ENCODE peak calls at places on chromosomes 12 and 14, in four cellular contexts. M is A549, S is HCT116, K is IMR-90. T is an unnamed sample.

GRCh38 chr14:28113311-28113710 is 653.3 kb upstream of the FOXG1 start:
- DNase-seq in M (no peak), S (no peak), K (no peak), T (no peak)

GRCh38 chr12:51818567-51819300 is 29.8 kb downstream of the FIGNL2 start:
- DNase-seq in M (no peak), S (no peak), K (peak; percentile 73), T (no peak)

GRCh38 chr12:71183018-71183417 is 25.2 kb upstream of the TSPAN8 start:
- DNase-seq in M (no peak), S (peak; percentile 44), K (no peak), T (no peak)

GRCh38 chr12:128682542-128683315 is 141.0 kb downstream of the SLC15A4 start:
- DNase-seq in M (no peak), S (no peak), K (no peak), T (no peak)

GRCh38 chr12:53505086-53505485 is 2.2 kb downstream of the NPFF start:
- DNase-seq in M (no peak), S (no peak), K (peak; percentile 49), T (no peak)

GRCh38 chr12:117069126-117069788 is 30.0 kb downstream of the TESC start:
- DNase-seq in M (no peak), S (no peak), K (no peak), T (no peak)

GRCh38 chr12:59268295-59268809 is 327.5 kb upstream of the SLC16A7 start:
- DNase-seq in M (no peak), S (no peak), K (no peak), T (no peak)

GRCh38 chr14:22996823-22997301 is 13.1 kb downstream of the C14orf93 start:
- DNase-seq in M (no peak), S (no peak), K (no peak), T (no peak)

GRCh38 chr12:22578328-22578727 is 34.0 kb upstream of the C2CD5 start:
- DNase-seq in M (no peak), S (no peak), K (no peak), T (no peak)

GRCh38 chr14:75831455-75831854 is 150.3 kb downstream of the TGFB3 start:
- DNase-seq in M (peak; percentile 5), S (no peak), K (peak; percentile 76), T (no peak)

GRCh38 chr14:18660585-18660922 is 59.6 kb downstream of the OR11H12 start:
- DNase-seq in M (no peak), S (no peak), K (no peak), T (no peak)

GRCh38 chr12:43964966-43965365 is 129.1 kb downstream of the TMEM117 start:
- DNase-seq in M (peak; percentile 4), S (no peak), K (peak; percentile 69), T (no peak)

GRCh38 chr12:124816295-124816854 is 47.3 kb downstream of the SCARB1 start:
- DNase-seq in M (no peak), S (no peak), K (no peak), T (no peak)

GRCh38 chr14:64848239-64848638 is 31.5 kb downstream of the SPTB start:
- DNase-seq in M (no peak), S (no peak), K (no peak), T (no peak)

GRCh38 chr14:90140298-90140955 is 78.6 kb downstream of the KCNK13 start:
- DNase-seq in M (no peak), S (no peak), K (peak; percentile 17), T (no peak)

GRCh38 chr12:112285600-112286401 is 96.4 kb downstream of the HECTD4 start:
- DNase-seq in M (no peak), S (no peak), K (no peak), T (no peak)

GRCh38 chr12:30782316-30783173 is 27.8 kb upstream of the CAPRIN2 start:
- DNase-seq in M (no peak), S (no peak), K (no peak), T (no peak)

GRCh38 chr14:78162202-78162601 is 8.0 kb upstream of the NRXN3 start:
- DNase-seq in M (no peak), S (no peak), K (no peak), T (no peak)

GRCh38 chr14:89276424-89276975 is 140.5 kb downstream of the FOXN3 start:
- DNase-seq in M (no peak), S (no peak), K (peak; percentile 76), T (peak; percentile 94)

GRCh38 chr12:122835693-122836026 is 403 bp downstream of the HIP1R start:
- DNase-seq in M (no peak), S (no peak), K (no peak), T (no peak)

GRCh38 chr12:110796952-110797351 is 49.8 kb upstream of the CCDC63 start:
- DNase-seq in M (no peak), S (peak; percentile 40), K (no peak), T (no peak)

GRCh38 chr12:110804406-110804805 is 42.4 kb upstream of the CCDC63 start:
- DNase-seq in M (no peak), S (no peak), K (no peak), T (no peak)

GRCh38 chr12:110802489-110802888 is 44.3 kb upstream of the CCDC63 start:
- DNase-seq in M (no peak), S (no peak), K (no peak), T (no peak)

GRCh38 chr12:110794623-110795280 is 52.0 kb upstream of the CCDC63 start:
- DNase-seq in M (no peak), S (no peak), K (no peak), T (no peak)

GRCh38 chr12:110798461-110798860 is 48.3 kb upstream of the CCDC63 start:
- DNase-seq in M (no peak), S (no peak), K (no peak), T (no peak)
- TF ChIP-seq CEBPB in M (no peak), S (no peak), K (no peak), T (no peak)

DNA sequence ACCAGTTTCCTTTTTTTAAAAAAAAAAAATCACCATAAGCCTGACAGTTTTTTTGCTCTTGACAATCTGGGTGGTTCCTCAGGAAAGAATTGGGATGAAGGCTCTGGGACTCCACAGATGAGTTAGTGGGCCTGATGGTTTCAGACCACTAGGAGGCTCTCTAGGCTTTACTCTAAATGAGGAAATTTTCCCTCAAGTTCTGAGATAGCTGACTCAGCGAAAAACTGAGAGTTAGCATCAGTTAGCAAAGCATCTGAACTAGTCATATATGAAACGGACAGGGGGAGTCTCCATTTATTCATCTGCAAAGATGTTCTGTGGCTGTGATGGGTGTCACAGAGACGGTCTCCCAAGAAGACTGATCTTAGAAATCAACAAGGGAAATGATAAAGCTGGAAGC is 314.3 kb upstream of the OR4E1 start:
- DNase-seq in M (peak; percentile 70), S (peak; percentile 45), K (peak; percentile 12), T (no peak)
- TF ChIP-seq CEBPB in M (no peak), S (no peak), K (no peak), T (no peak)

GRCh38 chr12:58087428-58088117 is 146.2 kb downstream of the ATP23 start:
- DNase-seq in M (no peak), S (no peak), K (no peak), T (no peak)

GRCh38 chr12:58086930-58087329 is 145.6 kb downstream of the ATP23 start:
- DNase-seq in M (no peak), S (no peak), K (no peak), T (no peak)

GRCh38 chr12:58095002-58095401 is 153.6 kb downstream of the ATP23 start:
- DNase-seq in M (no peak), S (no peak), K (no peak), T (no peak)

GRCh38 chr12:58086006-58086405 is 144.6 kb downstream of the ATP23 start:
- DNase-seq in M (no peak), S (no peak), K (no peak), T (no peak)

GRCh38 chr12:58090685-58091084 is 149.3 kb downstream of the ATP23 start:
- DNase-seq in M (no peak), S (no peak), K (no peak), T (no peak)
- TF ChIP-seq CEBPB in M (no peak), S (no peak), K (no peak), T (no peak)

GRCh38 chr14:96165493-96166474 is 38.9 kb upstream of the BDKRB2 start:
- DNase-seq in M (no peak), S (no peak), K (no peak), T (no peak)
- TF ChIP-seq CEBPB in M (no peak), S (no peak), K (no peak), T (no peak)

DNA sequence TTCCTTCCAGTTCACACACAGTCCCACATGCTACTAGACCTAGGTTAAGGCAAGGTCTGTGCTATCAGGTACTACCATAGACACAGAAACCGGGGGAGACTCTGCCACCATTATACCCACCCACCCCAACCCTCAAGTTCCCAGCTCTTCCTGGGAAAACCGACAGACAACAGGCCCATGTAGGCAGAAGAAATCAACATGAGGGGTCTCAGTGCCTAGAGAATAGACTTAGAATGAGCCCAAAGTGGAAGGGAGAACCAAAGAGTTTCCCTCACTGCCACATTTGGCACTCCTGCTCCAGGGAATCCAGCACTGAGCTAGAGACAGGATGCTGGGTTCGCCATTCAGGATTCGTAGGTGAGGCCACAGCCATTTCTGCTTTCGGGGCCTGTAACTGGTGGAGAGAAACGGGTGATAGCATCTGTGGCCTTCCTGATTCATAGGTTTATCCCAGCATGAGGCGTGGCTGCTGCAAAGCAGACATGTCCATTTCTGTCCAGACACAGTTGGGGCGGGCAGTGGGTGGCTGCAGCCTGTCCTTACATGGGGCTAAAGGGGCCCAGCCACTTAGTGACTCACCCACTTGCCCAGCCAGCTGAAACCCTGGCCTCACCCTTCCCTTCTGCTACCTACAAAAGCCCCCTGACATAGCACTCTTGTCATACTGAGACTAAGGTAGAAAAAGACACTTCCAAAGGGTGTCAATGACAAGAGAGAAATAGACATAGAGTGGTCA is 69.4 kb downstream of the IRF2BPL start:
- DNase-seq in M (peak; percentile 87), S (peak; percentile 64), K (peak; percentile 72), T (peak; percentile 79)
- TF ChIP-seq CEBPB in M (no peak), S (no peak), K (no peak), T (no peak)

GRCh38 chr14:57869530-57870088 is 3.7 kb upstream of the SLC35F4 start:
- DNase-seq in M (no peak), S (no peak), K (no peak), T (no peak)
- TF ChIP-seq CEBPB in M (no peak), S (no peak), K (no peak), T (no peak)

GRCh38 chr12:6236641-6236940 is 36.4 kb downstream of the CD9 start:
- DNase-seq in M (no peak), S (no peak), K (no peak), T (no peak)
- TF ChIP-seq CEBPB in M (no peak), S (no peak), K (no peak), T (no peak)

DNA sequence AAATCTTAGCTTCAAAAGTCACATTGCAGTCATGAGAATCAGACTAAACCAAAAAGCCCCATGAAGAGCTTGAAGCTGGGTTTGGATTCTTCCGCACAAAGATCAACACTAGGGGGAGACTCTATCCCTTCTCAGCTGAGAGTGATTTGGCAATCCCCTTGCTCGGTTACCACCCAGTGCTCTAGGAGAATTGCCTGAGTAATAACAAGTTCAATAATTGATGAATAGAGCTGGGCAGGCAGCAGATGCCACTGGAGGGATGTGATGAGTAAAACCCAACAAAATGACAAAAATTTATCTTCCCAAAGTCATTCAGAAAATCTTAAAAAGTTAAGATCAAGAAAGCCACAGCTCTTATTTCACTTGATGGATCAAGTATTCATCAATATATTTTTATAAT is 185.6 kb upstream of the ARID2 start:
- DNase-seq in M (peak; percentile 78), S (peak; percentile 80), K (peak; percentile 87), T (peak; percentile 56)
- TF ChIP-seq CEBPB in M (peak; percentile 76), S (peak; percentile 88), K (peak; percentile 96), T (peak; percentile 48)

DNA sequence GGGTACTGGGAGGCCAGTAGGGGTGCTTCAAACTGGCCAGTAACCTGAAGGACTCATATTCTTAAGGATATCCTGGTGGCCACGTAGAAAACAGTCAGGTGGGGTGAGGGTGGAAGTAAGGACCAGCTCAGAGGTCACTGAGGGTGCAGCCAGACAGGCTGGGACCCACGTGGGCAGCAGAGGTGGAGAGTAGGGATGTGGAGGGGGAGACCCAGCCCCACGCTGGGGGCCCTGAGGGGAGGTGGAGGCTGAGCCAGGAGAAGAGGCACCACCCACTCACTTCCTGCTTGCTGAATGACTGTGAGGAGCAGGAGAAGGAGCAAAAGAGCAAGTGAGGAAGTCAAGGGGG is 12.6 kb upstream of the SERPINA3 start:
- DNase-seq in M (peak; percentile 81), S (no peak), K (no peak), T (no peak)
- TF ChIP-seq CEBPB in M (no peak), S (no peak), K (no peak), T (no peak)